ENCODE peak calls at places on chromosomes 13 and 19, in six cellular contexts. D is IMR-90, R is H1, X is H9, Q is neuronal stem cell, U is trophoblast cell. H is an unnamed sample. For H3K27me3, the result is how much of the 10 kb centered on the place peaks cover.

GRCh38 chr19:38204096-38204495 is 19.9 kb downstream of the DPF1 start:
- DNase-seq in D (no peak), U (no peak), X (no peak), Q (no peak), R (no peak), H (no peak)

GRCh38 chr19:8105471-8105870 is 43.9 kb downstream of the FBN3 start:
- DNase-seq in U (no peak), D (no peak), X (no peak), Q (no peak), R (no peak), H (no peak)

GRCh38 chr13:94858856-94859811 is 146.8 kb upstream of the SOX21 start:
- DNase-seq in X (peak), Q (no peak), U (no peak), R (no peak), D (peak), H (peak)

GRCh38 chr13:80755925-80756324 is 415.0 kb upstream of the SPRY2 start:
- DNase-seq in Q (no peak), X (no peak), D (no peak), R (no peak), U (no peak), H (no peak)

GRCh38 chr19:36547001-36547732 is 19.1 kb upstream of the ZNF260 start:
- DNase-seq in Q (no peak), R (no peak), U (no peak), D (peak), X (no peak), H (peak)

GRCh38 chr19:39409207-39409885 is 2.7 kb downstream of the ZFP36 start:
- DNase-seq in Q (no peak), U (peak), D (peak), X (peak), R (peak), H (peak)

GRCh38 chr13:109749365-109749764 is 37.0 kb downstream of the IRS2 start:
- DNase-seq in R (no peak), X (no peak), Q (no peak), D (no peak), U (no peak), H (no peak)

GRCh38 chr13:112105884-112106283 is 38.9 kb downstream of the SOX1 start:
- DNase-seq in R (peak), X (peak), Q (peak), D (no peak), U (no peak), H (no peak)

GRCh38 chr19:4555657-4556561 is 3.6 kb downstream of the SEMA6B start:
- DNase-seq in D (no peak), X (peak), U (no peak), Q (no peak), R (no peak), H (no peak)

GRCh38 chr13:99919132-99919531 is 52.4 kb downstream of the ZIC5 start:
- DNase-seq in R (no peak), U (no peak), D (no peak), X (no peak), Q (no peak), H (no peak)

GRCh38 chr13:109971745-109972090 is 185.3 kb upstream of the IRS2 start:
- DNase-seq in R (no peak), Q (no peak), D (no peak), X (no peak), U (peak), H (no peak)

GRCh38 chr19:30587869-30588268 is 215.7 kb downstream of the ZNF536 start:
- DNase-seq in Q (no peak), X (no peak), R (no peak), U (no peak), D (no peak), H (no peak)

GRCh38 chr19:30593358-30593757 is 221.2 kb downstream of the ZNF536 start:
- DNase-seq in R (no peak), Q (no peak), U (no peak), D (no peak), X (no peak), H (no peak)

GRCh38 chr19:30596268-30596667 is 224.1 kb downstream of the ZNF536 start:
- DNase-seq in X (no peak), Q (no peak), D (no peak), U (no peak), R (no peak), H (no peak)

GRCh38 chr19:30593975-30594925 is 222.1 kb downstream of the ZNF536 start:
- DNase-seq in D (no peak), Q (no peak), U (no peak), X (no peak), R (no peak), H (no peak)

GRCh38 chr19:30590596-30591229 is 218.5 kb downstream of the ZNF536 start:
- DNase-seq in U (no peak), Q (no peak), D (no peak), R (no peak), X (no peak), H (no peak)
- H3K27me3 ChIP-seq in U (under half), Q (under half), D (under half), R (under half), X (under half), H (under half)

GRCh38 chr13:77981191-77981925 is 62.7 kb upstream of the EDNRB start:
- DNase-seq in Q (no peak), R (no peak), D (peak), U (no peak), X (no peak), H (peak)
- H2AFZ ChIP-seq in Q (peak), R (peak), D (no peak), U (no peak), X (no peak), H (no peak)

GRCh38 chr19:3457531-3458228 is 22.6 kb downstream of the SMIM24 start:
- DNase-seq in X (no peak), U (no peak), R (no peak), Q (no peak), D (no peak), H (peak)

GRCh38 chr19:3458229-3458555 is 22.1 kb downstream of the SMIM24 start:
- DNase-seq in U (no peak), D (no peak), R (no peak), Q (no peak), X (no peak), H (peak)

GRCh38 chr19:3459965-3460582 is 20.3 kb downstream of the SMIM24 start:
- DNase-seq in X (no peak), Q (no peak), R (no peak), U (no peak), D (no peak), H (no peak)

GRCh38 chr19:3459322-3459881 is 20.9 kb downstream of the SMIM24 start:
- DNase-seq in Q (no peak), X (peak), U (no peak), R (no peak), D (peak), H (peak)

GRCh38 chr19:3458595-3459284 is 21.6 kb downstream of the SMIM24 start:
- DNase-seq in U (no peak), R (no peak), X (peak), Q (no peak), D (peak), H (peak)
- H3K4ac ChIP-seq in U (no peak), R (peak), X (no peak), Q (no peak), D (peak), H (peak)

GRCh38 chr13:50131998-50132936 is 117.0 kb downstream of the KCNRG start:
- DNase-seq in U (no peak), R (no peak), D (no peak), X (peak), Q (peak), H (peak)

GRCh38 chr13:50130686-50131051 is 115.4 kb downstream of the KCNRG start:
- DNase-seq in X (peak), R (no peak), D (peak), U (peak), Q (peak), H (no peak)

GRCh38 chr13:50136678-50137077 is 121.4 kb downstream of the KCNRG start:
- DNase-seq in U (no peak), R (no peak), Q (no peak), D (no peak), X (no peak), H (no peak)

GRCh38 chr13:50132937-50133276 is 117.7 kb downstream of the KCNRG start:
- DNase-seq in Q (peak), X (no peak), R (no peak), U (no peak), D (no peak), H (no peak)

GRCh38 chr13:50133277-50133953 is 118.2 kb downstream of the KCNRG start:
- DNase-seq in R (no peak), D (no peak), Q (peak), X (peak), U (no peak), H (no peak)
- H3K27me3 ChIP-seq in R (under half), D (under half), Q (half or more), X (half or more), U (half or more), H (under half)